ENCODE peak calls at places on chromosomes 3 and 15, in nine cellular contexts. L is sigmoid colon; N is CD8-positive, alpha-beta memory T cell; R is astrocyte of the spinal cord; G is Caco-2; P is psoas muscle; H is uterus; I is neuronal stem cell; D is PC-9. W is an unnamed sample.

GRCh38 chr3:18134386-18135082 is 290.6 kb downstream of the SATB1 start:
- DNase-seq in L (no peak), N (no peak), R (peak), G (no peak), P (no peak), H (no peak), I (peak), D (peak), W (no peak)

GRCh38 chr15:91099616-91100560 is at the start of gene SV2B:
- DNase-seq in L (no peak), N (no peak), R (peak), G (no peak), P (peak), H (no peak), I (peak), D (no peak), W (peak)

GRCh38 chr3:178754852-178755510 is 218.7 kb downstream of the KCNMB2 start:
- DNase-seq in L (no peak), N (no peak), R (no peak), G (no peak), P (no peak), H (no peak), I (no peak), D (no peak), W (no peak)

GRCh38 chr15:101242999-101243336 is 8.9 kb downstream of the CHSY1 start:
- DNase-seq in L (no peak), N (no peak), R (no peak), G (no peak), P (no peak), H (no peak), I (no peak), D (no peak), W (no peak)

GRCh38 chr3:14514323-14514720 is 25.8 kb downstream of the GRIP2 start:
- DNase-seq in L (peak), N (no peak), R (no peak), G (peak), P (no peak), H (no peak), I (no peak), D (no peak), W (no peak)

GRCh38 chr3:118641608-118642007 is 393.0 kb downstream of the IGSF11 start:
- DNase-seq in L (no peak), N (no peak), R (no peak), G (peak), P (no peak), H (no peak), I (peak), D (no peak), W (peak)

GRCh38 chr3:149180057-149180573 is 41.5 kb downstream of the CP start:
- DNase-seq in L (peak), N (no peak), R (peak), G (no peak), P (peak), H (peak), I (no peak), D (peak), W (no peak)

GRCh38 chr15:57423599-57424140 is 47.4 kb downstream of the CGNL1 start:
- DNase-seq in L (no peak), N (no peak), R (no peak), G (no peak), P (no peak), H (no peak), I (no peak), D (no peak), W (no peak)

GRCh38 chr3:191136347-191136746 is 62.7 kb upstream of the OSTN start:
- DNase-seq in L (no peak), N (no peak), R (peak), G (no peak), P (no peak), H (no peak), I (no peak), D (no peak), W (no peak)

GRCh38 chr15:58222698-58223097 is 84.5 kb downstream of the AQP9 start:
- DNase-seq in L (no peak), N (no peak), R (no peak), G (no peak), P (no peak), H (no peak), I (no peak), D (no peak), W (no peak)

GRCh38 chr3:115588201-115588600 is 35.1 kb upstream of the GAP43 start:
- DNase-seq in L (no peak), N (no peak), R (no peak), G (no peak), P (no peak), H (no peak), I (no peak), D (no peak), W (no peak)

GRCh38 chr3:499362-499761 is 302.8 kb downstream of the CHL1 start:
- DNase-seq in L (no peak), N (no peak), R (no peak), G (no peak), P (no peak), H (no peak), I (no peak), D (no peak), W (no peak)

GRCh38 chr3:48634661-48635221 is 520 bp downstream of the SLC26A6 start:
- DNase-seq in L (peak), N (peak), R (peak), G (peak), P (peak), H (peak), I (peak), D (peak), W (no peak)

GRCh38 chr3:50825841-50826240 is 151.1 kb downstream of the DOCK3 start:
- DNase-seq in L (no peak), N (no peak), R (peak), G (no peak), P (no peak), H (no peak), I (no peak), D (peak), W (no peak)

GRCh38 chr3:46917257-46917656 is 39.7 kb downstream of the PTH1R start:
- DNase-seq in L (peak), N (no peak), R (no peak), G (peak), P (no peak), H (no peak), I (no peak), D (no peak), W (no peak)

GRCh38 chr3:63400259-63400860 is 122.3 kb downstream of the SYNPR start:
- DNase-seq in L (no peak), N (no peak), R (peak), G (no peak), P (no peak), H (no peak), I (no peak), D (no peak), W (no peak)

GRCh38 chr3:46860381-46861292 is 2.6 kb downstream of the MYL3 start:
- DNase-seq in L (peak), N (no peak), R (no peak), G (peak), P (peak), H (peak), I (no peak), D (no peak), W (no peak)

GRCh38 chr3:127759826-127760225 is 62.5 kb downstream of the MGLL start:
- DNase-seq in L (no peak), N (no peak), R (no peak), G (no peak), P (no peak), H (no peak), I (no peak), D (no peak), W (no peak)

GRCh38 chr3:33099701-33100100 is 2.8 kb upstream of the GLB1 start:
- DNase-seq in L (no peak), N (no peak), R (no peak), G (no peak), P (no peak), H (no peak), I (no peak), D (no peak), W (no peak)

GRCh38 chr3:23865595-23866396 is 51.0 kb downstream of the NKIRAS1 start:
- DNase-seq in L (no peak), N (no peak), R (peak), G (peak), P (no peak), H (no peak), I (peak), D (peak), W (no peak)

GRCh38 chr3:52055537-52056351 is 627 bp downstream of the DUSP7 start:
- DNase-seq in L (peak), N (peak), R (peak), G (peak), P (peak), H (no peak), I (no peak), D (peak), W (no peak)

GRCh38 chr15:74958320-74958907 is 1.8 kb upstream of the RPP25 start:
- DNase-seq in L (peak), N (no peak), R (no peak), G (peak), P (peak), H (peak), I (no peak), D (peak), W (no peak)

GRCh38 chr15:61038387-61038786 is 190.7 kb downstream of the RORA start:
- DNase-seq in L (no peak), N (no peak), R (peak), G (no peak), P (no peak), H (peak), I (no peak), D (no peak), W (no peak)

GRCh38 chr3:12507871-12508281 is 23.6 kb downstream of the TSEN2 start:
- DNase-seq in L (no peak), N (no peak), R (peak), G (no peak), P (peak), H (peak), I (no peak), D (peak), W (no peak)

GRCh38 chr15:96037584-96037983 is 292.9 kb upstream of the NR2F2 start:
- DNase-seq in L (no peak), N (no peak), R (peak), G (no peak), P (no peak), H (no peak), I (no peak), D (no peak), W (no peak)

GRCh38 chr3:171950373-171950772 is 89.0 kb upstream of the FNDC3B start:
- DNase-seq in L (no peak), N (no peak), R (peak), G (no peak), P (no peak), H (no peak), I (no peak), D (peak), W (no peak)

GRCh38 chr3:174767853-174768382 is 91.2 kb upstream of the NAALADL2 start:
- DNase-seq in L (no peak), N (no peak), R (peak), G (no peak), P (no peak), H (no peak), I (no peak), D (no peak), W (no peak)

GRCh38 chr3:33218072-33218445 is 551 bp downstream of the SUSD5 start:
- DNase-seq in L (no peak), N (no peak), R (peak), G (no peak), P (no peak), H (no peak), I (peak), D (no peak), W (no peak)

GRCh38 chr3:124456506-124456905 is 273.7 kb upstream of the UMPS start:
- DNase-seq in L (no peak), N (no peak), R (peak), G (no peak), P (no peak), H (no peak), I (no peak), D (no peak), W (no peak)

GRCh38 chr15:47820047-47820779 is 102.9 kb downstream of the SEMA6D start:
- DNase-seq in L (no peak), N (no peak), R (no peak), G (no peak), P (no peak), H (no peak), I (peak), D (no peak), W (no peak)

GRCh38 chr3:42652611-42653302 is 740 bp upstream of the ZBTB47 start:
- DNase-seq in L (peak), N (no peak), R (peak), G (no peak), P (peak), H (peak), I (no peak), D (peak), W (no peak)

GRCh38 chr3:137852511-137852910 is 88.4 kb downstream of the SOX14 start:
- DNase-seq in L (no peak), N (no peak), R (no peak), G (no peak), P (no peak), H (no peak), I (peak), D (no peak), W (no peak)

GRCh38 chr3:129686941-129687340 is 80.5 kb upstream of the PLXND1 start:
- DNase-seq in L (no peak), N (no peak), R (no peak), G (no peak), P (no peak), H (no peak), I (no peak), D (no peak), W (no peak)

DNA sequence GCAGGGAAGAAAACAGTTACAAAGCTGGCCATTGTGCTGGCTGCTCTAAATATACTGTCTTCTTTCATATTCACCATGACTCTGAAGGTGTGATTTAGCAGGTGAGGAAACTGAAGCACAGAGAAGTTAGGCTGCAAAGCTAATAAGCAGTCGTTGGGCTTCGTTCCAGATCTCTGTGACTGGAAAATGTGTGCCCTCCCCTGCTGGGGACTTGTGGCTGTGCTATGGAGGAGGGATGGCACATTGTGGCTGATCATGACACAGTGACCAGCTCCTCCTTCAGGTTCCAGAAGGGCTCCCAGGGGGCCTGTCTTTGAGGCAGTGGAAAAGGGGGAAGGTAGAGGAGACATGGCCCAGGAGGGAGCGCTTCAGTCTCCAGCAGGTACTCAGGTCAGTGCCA is 19.2 kb downstream of the PXK start:
- DNase-seq in L (no peak), N (no peak), R (no peak), G (no peak), P (no peak), H (no peak), I (no peak), D (no peak), W (no peak)
- H3K4me3 ChIP-seq in L (no peak), N (no peak), R (no peak), G (no peak), P (no peak), H (no peak), I (no peak), D (no peak), W (no peak)

DNA sequence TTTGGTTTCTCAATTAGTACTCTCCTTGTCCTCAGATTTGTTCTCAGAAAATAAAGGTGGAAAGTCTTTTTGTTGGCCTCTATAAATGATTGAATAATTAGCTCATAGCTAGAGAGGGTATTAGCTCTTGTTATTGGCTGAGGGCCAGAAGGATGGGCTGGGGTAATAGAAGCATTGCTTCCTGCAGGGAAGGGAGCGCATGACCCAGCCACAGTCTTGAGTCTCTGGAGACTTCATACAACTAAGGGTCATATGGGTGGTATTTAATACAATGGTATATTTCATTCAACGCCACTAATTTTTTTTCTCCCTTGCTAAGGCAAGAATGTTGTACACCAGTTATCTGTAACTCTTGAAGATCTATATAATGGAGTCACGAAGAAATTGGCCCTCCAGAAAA is 8.4 kb downstream of the DNAJA4 start:
- DNase-seq in L (no peak), N (no peak), R (no peak), G (no peak), P (no peak), H (no peak), I (no peak), D (no peak), W (no peak)
- H3K4me3 ChIP-seq in L (no peak), N (no peak), R (no peak), G (no peak), P (no peak), H (no peak), I (no peak), D (no peak), W (no peak)

GRCh38 chr3:30811174-30811795 is 83.2 kb downstream of the GADL1 start:
- DNase-seq in L (no peak), N (no peak), R (peak), G (no peak), P (no peak), H (no peak), I (no peak), D (no peak), W (no peak)
- H3K4me3 ChIP-seq in L (no peak), N (no peak), R (no peak), G (no peak), P (peak), H (peak), I (no peak), D (no peak), W (no peak)

DNA sequence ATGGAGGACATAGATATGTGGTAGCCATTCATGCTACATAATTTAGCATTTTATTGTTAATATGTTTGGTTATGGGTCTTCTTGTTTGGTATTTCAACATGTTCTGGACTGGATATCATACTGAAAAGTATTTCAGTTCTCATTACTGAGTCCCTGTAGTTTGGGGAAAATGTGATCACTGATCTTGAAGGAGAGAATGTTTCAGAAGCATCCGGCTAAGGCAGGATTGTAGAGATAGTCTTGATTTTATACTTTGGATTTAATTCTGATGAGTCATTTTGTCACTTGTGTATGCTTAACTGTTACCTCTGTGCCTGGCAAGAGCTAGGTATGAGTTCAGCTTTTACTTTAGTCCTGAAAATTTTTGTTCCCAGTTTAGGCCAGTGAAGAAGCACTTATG is 7.1 kb downstream of the CHD2 start:
- DNase-seq in L (no peak), N (no peak), R (peak), G (no peak), P (no peak), H (no peak), I (no peak), D (no peak), W (no peak)
- H3K4me3 ChIP-seq in L (no peak), N (peak), R (no peak), G (no peak), P (peak), H (peak), I (no peak), D (peak), W (no peak)

GRCh38 chr3:94776401-94776915 is 713.6 kb downstream of the NSUN3 start:
- DNase-seq in L (no peak), N (no peak), R (no peak), G (no peak), P (no peak), H (no peak), I (no peak), D (no peak), W (no peak)

GRCh38 chr3:94775746-94776145 is 712.9 kb downstream of the NSUN3 start:
- DNase-seq in L (no peak), N (no peak), R (no peak), G (no peak), P (no peak), H (no peak), I (no peak), D (no peak), W (no peak)

GRCh38 chr3:94772402-94772801 is 709.5 kb downstream of the NSUN3 start:
- DNase-seq in L (no peak), N (no peak), R (no peak), G (no peak), P (no peak), H (no peak), I (no peak), D (no peak), W (no peak)
- H3K4me3 ChIP-seq in L (no peak), N (no peak), R (no peak), G (no peak), P (no peak), H (no peak), I (no peak), D (no peak), W (no peak)

GRCh38 chr15:73599934-73600333 is 33.3 kb downstream of the NPTN start:
- DNase-seq in L (no peak), N (no peak), R (no peak), G (no peak), P (no peak), H (no peak), I (no peak), D (peak), W (no peak)

GRCh38 chr15:73600413-73601050 is 32.7 kb downstream of the NPTN start:
- DNase-seq in L (no peak), N (no peak), R (peak), G (no peak), P (no peak), H (no peak), I (no peak), D (no peak), W (no peak)

GRCh38 chr15:73602992-73603391 is 30.2 kb downstream of the NPTN start:
- DNase-seq in L (no peak), N (no peak), R (no peak), G (no peak), P (no peak), H (no peak), I (no peak), D (no peak), W (no peak)

GRCh38 chr15:73602444-73602843 is 30.7 kb downstream of the NPTN start:
- DNase-seq in L (no peak), N (no peak), R (no peak), G (no peak), P (no peak), H (no peak), I (no peak), D (no peak), W (no peak)

DNA sequence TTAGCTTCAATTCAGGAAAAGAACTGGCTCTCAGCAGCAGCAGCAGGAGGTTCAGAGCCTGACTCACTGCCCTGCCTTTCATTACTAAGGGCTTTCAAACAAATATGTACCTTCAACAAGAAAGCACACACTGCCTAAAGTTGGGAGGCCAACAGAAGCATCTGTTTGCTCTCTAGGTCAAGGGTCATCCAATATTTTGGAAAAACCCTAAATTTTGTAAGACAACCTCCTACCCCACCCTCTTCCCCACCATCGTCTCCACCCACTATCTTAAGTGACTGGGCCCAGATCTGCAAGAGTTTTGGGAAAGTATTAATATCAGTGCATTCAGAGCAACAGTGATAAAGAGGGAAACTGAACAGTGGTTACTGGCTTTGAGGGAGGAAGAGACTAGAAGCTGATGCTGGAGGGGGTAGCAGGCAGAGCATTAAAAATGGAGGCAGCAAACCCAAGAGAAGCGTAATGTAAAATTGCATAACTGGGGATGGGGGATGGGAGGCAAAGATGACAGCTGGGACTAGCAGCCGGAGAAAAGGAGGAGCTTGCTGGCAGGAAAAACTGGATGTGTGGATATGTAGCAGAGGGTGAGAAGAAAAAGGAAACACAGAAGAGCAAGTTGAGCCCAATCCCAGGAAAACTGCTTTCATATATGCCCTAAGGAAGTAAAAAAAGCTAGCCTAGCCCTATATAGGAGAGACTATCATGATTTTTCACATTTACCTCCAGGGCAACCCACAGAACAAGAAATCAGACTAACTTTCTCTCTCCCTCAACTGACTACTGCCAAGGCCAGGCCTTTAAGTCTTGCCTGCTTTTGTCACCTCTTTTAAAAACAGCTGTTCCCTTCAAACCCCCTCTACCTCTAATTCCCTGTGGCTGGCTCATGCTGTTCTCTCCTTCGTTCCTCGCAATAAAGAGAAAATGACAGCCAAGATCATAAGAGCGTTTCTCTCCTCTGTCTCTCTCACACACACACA is 31.5 kb downstream of the NPTN start:
- DNase-seq in L (peak), N (no peak), R (peak), G (peak), P (peak), H (peak), I (no peak), D (peak), W (no peak)
- H3K4me3 ChIP-seq in L (no peak), N (no peak), R (no peak), G (no peak), P (peak), H (no peak), I (no peak), D (no peak), W (no peak)

GRCh38 chr15:81293728-81294500 is 30.0 kb downstream of the STARD5 start:
- DNase-seq in L (no peak), N (peak), R (no peak), G (no peak), P (no peak), H (no peak), I (no peak), D (no peak), W (no peak)
- H3K4me3 ChIP-seq in L (no peak), N (peak), R (no peak), G (no peak), P (no peak), H (no peak), I (no peak), D (no peak), W (no peak)